ENCODE peak calls at places on chromosomes 16 and 17, in four cellular contexts. P, D, L and Q are unnamed samples.

GRCh38 chr16:48384305-48384981 is 770 bp downstream of the SIAH1 start:
- DNase-seq in D (peak; percentile 72), L (no peak), P (peak; percentile 85), Q (peak; percentile 74)

GRCh38 chr16:12186774-12187335 is 210.3 kb downstream of the SNX29 start:
- DNase-seq in P (no peak), D (no peak), L (no peak), Q (no peak)

GRCh38 chr17:37742114-37742761 is 2.6 kb downstream of the HNF1B start:
- DNase-seq in L (no peak), D (no peak), P (no peak), Q (no peak)

GRCh38 chr17:78337244-78338109 is 22.4 kb downstream of the SOCS3 start:
- DNase-seq in L (no peak), P (no peak), D (no peak), Q (no peak)

GRCh38 chr16:87325480-87325879 is 8.3 kb upstream of the C16orf95 start:
- DNase-seq in P (no peak), L (no peak), D (no peak), Q (no peak)

GRCh38 chr16:82643936-82644630 is 17.3 kb downstream of the CDH13 start:
- DNase-seq in P (no peak), L (no peak), D (no peak), Q (no peak)

GRCh38 chr16:57084996-57085395 is 7.4 kb upstream of the CPNE2 start:
- DNase-seq in L (no peak), D (no peak), P (no peak), Q (no peak)

GRCh38 chr16:56355786-56356275 is 69.5 kb downstream of the AMFR start:
- DNase-seq in D (peak; percentile 30), L (no peak), P (peak; percentile 43), Q (no peak)

GRCh38 chr17:51059781-51060180 is 60.9 kb downstream of the SPAG9 start:
- DNase-seq in L (no peak), P (no peak), D (no peak), Q (no peak)

GRCh38 chr16:57277586-57277985 is 6.9 kb downstream of the PLLP start:
- DNase-seq in P (no peak), D (no peak), L (peak; percentile 28), Q (no peak)

GRCh38 chr17:58307468-58308172 is 21.0 kb downstream of the TSPOAP1 start:
- DNase-seq in P (no peak), L (no peak), D (no peak), Q (no peak)

GRCh38 chr16:4021070-4021779 is 95.0 kb downstream of the ADCY9 start:
- DNase-seq in D (no peak), P (peak; percentile 88), L (no peak), Q (no peak)

GRCh38 chr17:57862990-57863667 is 13.3 kb upstream of the MRPS23 start:
- DNase-seq in D (peak; percentile 11), P (peak; percentile 42), L (no peak), Q (no peak)

GRCh38 chr16:4272114-4272954 is 489 bp downstream of the TFAP4 start:
- DNase-seq in L (no peak), P (peak; percentile 84), D (no peak), Q (peak; percentile 55)

GRCh38 chr17:74736423-74737298 is at the start of gene RAB37:
- DNase-seq in D (no peak), L (peak; percentile 47), P (peak; percentile 81), Q (no peak)

GRCh38 chr17:79699386-79700036 is 31.2 kb upstream of the ENPP7 start:
- DNase-seq in P (no peak), L (peak; percentile 39), D (no peak), Q (no peak)

GRCh38 chr17:15340966-15341365 is 431 bp downstream of the TEKT3 start:
- DNase-seq in P (no peak), L (no peak), D (no peak), Q (no peak)

GRCh38 chr16:19785512-19786130 is 67.5 kb downstream of the IQCK start:
- DNase-seq in L (no peak), P (no peak), D (peak; percentile 52), Q (no peak)

GRCh38 chr16:15754821-15755534 is 101.8 kb downstream of the MYH11 start:
- DNase-seq in L (no peak), D (no peak), P (no peak), Q (no peak)

GRCh38 chr16:61050547-61050946 is 985.7 kb downstream of the CDH8 start:
- DNase-seq in L (no peak), P (peak; percentile 47), D (no peak), Q (no peak)

GRCh38 chr16:55046513-55046912 is 115.8 kb downstream of the IRX5 start:
- DNase-seq in D (no peak), L (no peak), P (no peak), Q (no peak)

GRCh38 chr17:20063665-20064648 is 54.8 kb downstream of the SPECC1 start:
- DNase-seq in L (peak; percentile 33), P (peak; percentile 67), D (peak; percentile 94), Q (peak; percentile 67)

GRCh38 chr17:66369830-66370229 is 67.4 kb downstream of the PRKCA start:
- DNase-seq in D (no peak), P (no peak), L (no peak), Q (no peak)

DNA sequence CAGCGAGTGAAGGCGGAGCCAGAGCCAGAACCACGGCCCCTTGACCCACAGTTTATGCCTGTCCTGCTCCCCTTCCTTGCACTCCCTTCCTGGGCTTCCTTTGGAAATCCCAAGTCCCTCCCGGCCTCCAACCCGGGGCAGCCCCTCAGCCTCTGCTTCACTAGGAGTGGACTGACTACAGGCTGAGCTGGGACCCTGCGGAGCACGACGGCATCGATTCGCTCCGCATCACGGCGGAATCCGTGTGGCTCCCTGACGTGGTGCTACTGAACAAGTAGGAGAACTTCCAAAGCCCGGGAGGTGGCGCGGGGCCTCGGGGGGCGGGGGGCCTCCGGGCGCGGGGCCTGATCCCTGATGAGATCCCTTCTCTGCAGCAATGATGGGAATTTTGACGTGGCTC is 1.8 kb downstream of the CHRNB1 start:
- DNase-seq in P (no peak), D (no peak), L (no peak), Q (no peak)
- H3K4me3 ChIP-seq in P (no peak overlapping the region), D (no peak overlapping the region), L (no peak overlapping the region), Q (no peak overlapping the region)

DNA sequence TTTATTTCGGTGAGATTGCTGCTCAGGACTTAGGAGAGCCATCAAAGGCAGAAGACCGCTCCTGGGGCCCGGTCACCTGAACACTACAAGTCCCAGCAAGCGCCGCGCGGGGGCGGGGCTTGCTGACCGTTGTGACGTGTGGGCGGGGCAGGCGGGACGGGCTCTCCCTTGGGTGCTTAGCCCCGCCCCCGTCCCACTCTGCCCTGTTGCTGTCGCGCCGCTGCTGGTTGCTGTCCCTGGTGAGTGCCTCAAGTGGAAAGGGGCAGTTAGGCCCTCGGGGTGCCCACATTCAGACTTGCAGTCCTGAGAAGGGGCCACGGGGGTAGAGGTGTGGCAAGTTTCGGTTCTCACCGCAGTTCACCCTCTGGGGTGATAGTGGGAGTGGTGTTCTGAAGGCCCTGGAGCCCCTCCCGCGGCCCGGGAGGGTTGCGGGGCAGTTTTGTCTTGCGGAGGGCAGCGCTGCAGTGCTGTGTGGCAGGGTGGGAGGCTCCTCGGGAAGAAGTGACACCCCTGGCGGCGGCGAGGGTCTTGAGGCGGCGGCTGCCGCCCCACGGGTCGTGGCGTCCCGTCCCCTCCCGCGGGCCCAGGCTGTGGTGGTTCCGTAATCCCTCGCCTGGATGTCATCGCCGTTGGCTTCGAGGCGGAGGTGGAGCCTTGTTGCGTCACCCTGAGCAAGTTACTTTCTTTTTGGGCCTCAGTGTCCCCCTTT is at the start of gene CALCOCO2:
- DNase-seq in P (peak; percentile 97), L (peak; percentile 94), D (peak; percentile 93), Q (peak; percentile 94)
- H3K27ac ChIP-seq in P (peak within 1 kb of the TSS; percentile 99), L (peak within 1 kb of the TSS; percentile 66), D (peak within 1 kb of the TSS; percentile 93), Q (peak within 1 kb of the TSS; percentile 95)

GRCh38 chr17:49516190-49516589 is 21.1 kb downstream of the NGFR start:
- DNase-seq in L (no peak), P (no peak), D (no peak), Q (no peak)

GRCh38 chr17:49513616-49514373 is 18.7 kb downstream of the NGFR start:
- DNase-seq in L (no peak), D (peak; percentile 54), P (peak; percentile 45), Q (peak; percentile 67)

GRCh38 chr17:49513044-49513395 is 17.9 kb downstream of the NGFR start:
- DNase-seq in L (no peak), P (peak; percentile 64), D (no peak), Q (no peak)

GRCh38 chr17:49515196-49515770 is 20.2 kb downstream of the NGFR start:
- DNase-seq in D (peak; percentile 94), P (peak; percentile 85), L (peak; percentile 36), Q (peak; percentile 89)

DNA sequence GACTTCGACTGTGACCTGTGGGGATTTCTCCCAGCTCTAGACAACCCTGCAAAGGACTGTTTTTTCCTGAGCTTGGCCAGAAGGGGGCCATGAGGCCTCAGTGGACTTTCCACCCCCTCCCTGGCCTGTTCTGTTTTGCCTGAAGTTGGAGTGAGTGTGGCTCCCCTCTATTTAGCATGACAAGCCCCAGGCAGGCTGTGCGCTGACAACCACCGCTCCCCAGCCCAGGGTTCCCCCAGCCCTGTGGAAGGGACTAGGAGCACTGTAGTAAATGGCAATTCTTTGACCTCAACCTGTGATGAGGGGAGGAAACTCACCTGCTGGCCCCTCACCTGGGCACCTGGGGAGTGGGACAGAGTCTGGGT is 19.3 kb downstream of the NGFR start:
- DNase-seq in P (no peak), L (no peak), D (no peak), Q (no peak)
- TF ChIP-seq CTCF in P (no peak), L (peak; percentile 46), D (no peak), Q (peak; percentile 19)

DNA sequence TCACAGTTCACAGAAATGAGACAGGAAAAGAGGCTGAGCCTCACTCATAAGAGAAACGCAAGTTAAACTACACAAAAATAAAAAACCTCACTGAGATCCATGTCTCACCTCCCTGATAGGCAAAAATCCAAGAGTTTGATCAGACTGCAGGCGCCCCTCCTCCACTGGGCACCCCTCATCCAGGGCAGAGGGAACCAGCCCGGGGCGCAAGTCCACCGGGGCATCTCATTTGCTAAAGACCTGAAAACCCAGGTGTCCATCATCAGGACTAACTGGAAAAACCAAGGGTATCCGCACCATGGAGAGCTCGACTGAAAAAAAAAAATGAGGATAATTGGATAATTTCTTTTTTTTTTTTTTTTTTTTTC is 2.6 kb downstream of the HBZ start:
- DNase-seq in D (no peak), P (no peak), L (no peak), Q (no peak)
- H3K4me3 ChIP-seq in D (no peak overlapping the region), P (peak overlapping the region; percentile 48), L (no peak overlapping the region), Q (no peak overlapping the region)

GRCh38 chr17:69480197-69480596 is 65.7 kb downstream of the MAP2K6 start:
- DNase-seq in D (no peak), P (no peak), L (no peak), Q (no peak)

GRCh38 chr17:69477900-69478266 is 63.4 kb downstream of the MAP2K6 start:
- DNase-seq in L (no peak), P (no peak), D (no peak), Q (no peak)

GRCh38 chr17:69477204-69477899 is 62.9 kb downstream of the MAP2K6 start:
- DNase-seq in L (no peak), D (no peak), P (no peak), Q (no peak)

GRCh38 chr17:69474171-69474831 is 59.8 kb downstream of the MAP2K6 start:
- DNase-seq in L (no peak), D (no peak), P (no peak), Q (no peak)

DNA sequence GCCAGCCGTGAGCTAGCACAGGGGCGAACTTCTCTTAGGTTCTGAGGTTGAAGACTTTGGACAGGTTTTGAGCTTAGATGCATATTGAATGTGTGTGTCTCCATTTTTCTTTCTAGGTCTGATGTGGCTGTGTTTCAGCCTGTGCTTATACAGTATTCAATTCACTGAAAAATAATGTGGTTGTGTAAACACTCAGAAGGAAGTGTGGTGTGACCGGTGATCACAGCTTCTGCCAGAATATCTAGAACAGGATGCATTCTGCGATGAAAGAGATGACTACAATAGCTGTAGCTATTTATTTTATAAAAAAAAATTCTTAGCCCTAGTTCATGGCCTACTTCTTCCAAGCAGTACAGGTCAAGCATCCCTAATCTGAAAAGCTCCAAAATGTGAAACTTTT is 64.4 kb downstream of the MAP2K6 start:
- DNase-seq in P (no peak), D (no peak), L (no peak), Q (no peak)
- H3K27ac ChIP-seq in P (no peak overlapping the region), D (no peak overlapping the region), L (no peak overlapping the region), Q (no peak overlapping the region)

GRCh38 chr16:65034915-65035314 is 86.9 kb downstream of the CDH11 start:
- DNase-seq in P (no peak), D (no peak), L (no peak), Q (no peak)
- TF ChIP-seq CTCF in P (no peak), D (no peak), L (no peak), Q (no peak)